ENCODE peak calls at places on chromosomes 12 and 14, in nine cellular contexts. One of them, this sample, is unnamed.

GRCh38 chr14:81473456-81474155 is 60.0 kb downstream of the SEL1L start:
- DNase-seq in left ventricle myocardium superior: no peak
- DNase-seq in small intestine: no peak
- DNase-seq in ELR: no peak
- DNase-seq in HEK293T: no peak
- DNase-seq in activated CD4-positive, alpha-beta T cell treated with anti-CD3 and anti-CD28 coated beads for 48 hours: no peak
- DNase-seq in epithelial cell of esophagus: peak; percentile 72
- DNase-seq in ACHN: no peak
- DNase-seq in NCI-H2029: no peak
- DNase-seq in this sample: no peak

GRCh38 chr12:52010152-52010622 is 3.4 kb downstream of the TAMALIN start:
- DNase-seq in left ventricle myocardium superior: peak; percentile 88
- DNase-seq in small intestine: no peak
- DNase-seq in ELR: peak; percentile 30
- DNase-seq in HEK293T: peak; percentile 42
- DNase-seq in activated CD4-positive, alpha-beta T cell treated with anti-CD3 and anti-CD28 coated beads for 48 hours: no peak
- DNase-seq in epithelial cell of esophagus: no peak
- DNase-seq in ACHN: no peak
- DNase-seq in NCI-H2029: no peak
- DNase-seq in this sample: no peak

GRCh38 chr12:38538319-38538718 is 221.7 kb downstream of the ALG10B start:
- DNase-seq in left ventricle myocardium superior: no peak
- DNase-seq in small intestine: no peak
- DNase-seq in ELR: no peak
- DNase-seq in HEK293T: no peak
- DNase-seq in activated CD4-positive, alpha-beta T cell treated with anti-CD3 and anti-CD28 coated beads for 48 hours: no peak
- DNase-seq in epithelial cell of esophagus: no peak
- DNase-seq in ACHN: no peak
- DNase-seq in NCI-H2029: no peak
- DNase-seq in this sample: no peak

GRCh38 chr14:50773632-50774541 is 57.1 kb downstream of the NIN start:
- DNase-seq in left ventricle myocardium superior: no peak
- DNase-seq in small intestine: peak; percentile 16
- DNase-seq in ELR: peak; percentile 78
- DNase-seq in HEK293T: peak; percentile 71
- DNase-seq in activated CD4-positive, alpha-beta T cell treated with anti-CD3 and anti-CD28 coated beads for 48 hours: peak; percentile 60
- DNase-seq in epithelial cell of esophagus: peak; percentile 63
- DNase-seq in ACHN: peak; percentile 49
- DNase-seq in NCI-H2029: peak; percentile 32
- DNase-seq in this sample: peak; percentile 45

GRCh38 chr12:13463189-13463588 is 266.7 kb downstream of the EMP1 start:
- DNase-seq in left ventricle myocardium superior: no peak
- DNase-seq in small intestine: no peak
- DNase-seq in ELR: no peak
- DNase-seq in HEK293T: no peak
- DNase-seq in activated CD4-positive, alpha-beta T cell treated with anti-CD3 and anti-CD28 coated beads for 48 hours: no peak
- DNase-seq in epithelial cell of esophagus: no peak
- DNase-seq in ACHN: no peak
- DNase-seq in NCI-H2029: no peak
- DNase-seq in this sample: no peak

GRCh38 chr14:64184103-64184729 is 110.0 kb downstream of the ESR2 start:
- DNase-seq in left ventricle myocardium superior: no peak
- DNase-seq in small intestine: no peak
- DNase-seq in ELR: no peak
- DNase-seq in HEK293T: no peak
- DNase-seq in activated CD4-positive, alpha-beta T cell treated with anti-CD3 and anti-CD28 coated beads for 48 hours: no peak
- DNase-seq in epithelial cell of esophagus: no peak
- DNase-seq in ACHN: no peak
- DNase-seq in NCI-H2029: no peak
- DNase-seq in this sample: no peak

GRCh38 chr12:49673446-49674317 is 33.5 kb downstream of the FMNL3 start:
- DNase-seq in left ventricle myocardium superior: peak; percentile 94
- DNase-seq in small intestine: peak; percentile 73
- DNase-seq in ELR: peak; percentile 84
- DNase-seq in HEK293T: no peak
- DNase-seq in activated CD4-positive, alpha-beta T cell treated with anti-CD3 and anti-CD28 coated beads for 48 hours: no peak
- DNase-seq in epithelial cell of esophagus: peak; percentile 53
- DNase-seq in ACHN: no peak
- DNase-seq in NCI-H2029: peak; percentile 85
- DNase-seq in this sample: peak; percentile 91

GRCh38 chr12:57522019-57522886 is at the start of gene MBD6:
- DNase-seq in left ventricle myocardium superior: peak; percentile 96
- DNase-seq in small intestine: peak; percentile 89
- DNase-seq in ELR: peak; percentile 92
- DNase-seq in HEK293T: peak; percentile 92
- DNase-seq in activated CD4-positive, alpha-beta T cell treated with anti-CD3 and anti-CD28 coated beads for 48 hours: peak; percentile 93
- DNase-seq in epithelial cell of esophagus: peak; percentile 91
- DNase-seq in ACHN: peak; percentile 96
- DNase-seq in NCI-H2029: peak; percentile 84
- DNase-seq in this sample: peak; percentile 90

GRCh38 chr14:101018561-101019290 is 115.2 kb upstream of the RTL1 start:
- DNase-seq in left ventricle myocardium superior: no peak
- DNase-seq in small intestine: no peak
- DNase-seq in ELR: no peak
- DNase-seq in HEK293T: no peak
- DNase-seq in activated CD4-positive, alpha-beta T cell treated with anti-CD3 and anti-CD28 coated beads for 48 hours: no peak
- DNase-seq in epithelial cell of esophagus: no peak
- DNase-seq in ACHN: no peak
- DNase-seq in NCI-H2029: no peak
- DNase-seq in this sample: no peak

GRCh38 chr14:103801459-103801858 is 45.9 kb downstream of the PPP1R13B start:
- DNase-seq in left ventricle myocardium superior: no peak
- DNase-seq in small intestine: peak; percentile 50
- DNase-seq in ELR: peak; percentile 97
- DNase-seq in HEK293T: peak; percentile 57
- DNase-seq in activated CD4-positive, alpha-beta T cell treated with anti-CD3 and anti-CD28 coated beads for 48 hours: no peak
- DNase-seq in epithelial cell of esophagus: peak; percentile 97
- DNase-seq in ACHN: peak; percentile 77
- DNase-seq in NCI-H2029: no peak
- DNase-seq in this sample: peak; percentile 79

GRCh38 chr12:125148316-125148715 is 83.1 kb downstream of the AACS start:
- DNase-seq in left ventricle myocardium superior: no peak
- DNase-seq in small intestine: no peak
- DNase-seq in ELR: no peak
- DNase-seq in HEK293T: no peak
- DNase-seq in activated CD4-positive, alpha-beta T cell treated with anti-CD3 and anti-CD28 coated beads for 48 hours: no peak
- DNase-seq in epithelial cell of esophagus: peak; percentile 87
- DNase-seq in ACHN: no peak
- DNase-seq in NCI-H2029: no peak
- DNase-seq in this sample: no peak

GRCh38 chr12:112847708-112848337 is 56.3 kb downstream of the RPH3A start:
- DNase-seq in left ventricle myocardium superior: no peak
- DNase-seq in small intestine: no peak
- DNase-seq in ELR: no peak
- DNase-seq in HEK293T: no peak
- DNase-seq in activated CD4-positive, alpha-beta T cell treated with anti-CD3 and anti-CD28 coated beads for 48 hours: no peak
- DNase-seq in epithelial cell of esophagus: no peak
- DNase-seq in ACHN: no peak
- DNase-seq in NCI-H2029: no peak
- DNase-seq in this sample: no peak

GRCh38 chr12:78328524-78328923 is 497.8 kb downstream of the NAV3 start:
- DNase-seq in left ventricle myocardium superior: no peak
- DNase-seq in small intestine: no peak
- DNase-seq in ELR: no peak
- DNase-seq in HEK293T: no peak
- DNase-seq in activated CD4-positive, alpha-beta T cell treated with anti-CD3 and anti-CD28 coated beads for 48 hours: no peak
- DNase-seq in epithelial cell of esophagus: no peak
- DNase-seq in ACHN: no peak
- DNase-seq in NCI-H2029: no peak
- DNase-seq in this sample: no peak

GRCh38 chr12:13062669-13063068 is 18.5 kb downstream of the FAM234B start:
- DNase-seq in left ventricle myocardium superior: no peak
- DNase-seq in small intestine: no peak
- DNase-seq in ELR: no peak
- DNase-seq in HEK293T: no peak
- DNase-seq in activated CD4-positive, alpha-beta T cell treated with anti-CD3 and anti-CD28 coated beads for 48 hours: no peak
- DNase-seq in epithelial cell of esophagus: no peak
- DNase-seq in ACHN: no peak
- DNase-seq in NCI-H2029: no peak
- DNase-seq in this sample: no peak

GRCh38 chr12:3342051-3342450 is 149.0 kb upstream of the PRMT8 start:
- DNase-seq in left ventricle myocardium superior: peak; percentile 66
- DNase-seq in small intestine: no peak
- DNase-seq in ELR: peak; percentile 66
- DNase-seq in HEK293T: peak; percentile 47
- DNase-seq in activated CD4-positive, alpha-beta T cell treated with anti-CD3 and anti-CD28 coated beads for 48 hours: peak; percentile 12
- DNase-seq in epithelial cell of esophagus: peak; percentile 5
- DNase-seq in ACHN: peak; percentile 62
- DNase-seq in NCI-H2029: peak; percentile 83
- DNase-seq in this sample: peak; percentile 12

GRCh38 chr14:105292810-105293711 is 7.7 kb downstream of the BRF1 start:
- DNase-seq in left ventricle myocardium superior: no peak
- DNase-seq in small intestine: no peak
- DNase-seq in ELR: no peak
- DNase-seq in HEK293T: no peak
- DNase-seq in activated CD4-positive, alpha-beta T cell treated with anti-CD3 and anti-CD28 coated beads for 48 hours: peak; percentile 23
- DNase-seq in epithelial cell of esophagus: no peak
- DNase-seq in ACHN: no peak
- DNase-seq in NCI-H2029: no peak
- DNase-seq in this sample: no peak

GRCh38 chr12:128660532-128661215 is 163.1 kb downstream of the SLC15A4 start:
- DNase-seq in left ventricle myocardium superior: no peak
- DNase-seq in small intestine: peak; percentile 24
- DNase-seq in ELR: no peak
- DNase-seq in HEK293T: no peak
- DNase-seq in activated CD4-positive, alpha-beta T cell treated with anti-CD3 and anti-CD28 coated beads for 48 hours: no peak
- DNase-seq in epithelial cell of esophagus: no peak
- DNase-seq in ACHN: no peak
- DNase-seq in NCI-H2029: peak; percentile 32
- DNase-seq in this sample: no peak

GRCh38 chr12:13816394-13816793 is 165.0 kb downstream of the GRIN2B start:
- DNase-seq in left ventricle myocardium superior: no peak
- DNase-seq in small intestine: no peak
- DNase-seq in ELR: no peak
- DNase-seq in HEK293T: no peak
- DNase-seq in activated CD4-positive, alpha-beta T cell treated with anti-CD3 and anti-CD28 coated beads for 48 hours: no peak
- DNase-seq in epithelial cell of esophagus: peak; percentile 2
- DNase-seq in ACHN: no peak
- DNase-seq in NCI-H2029: no peak
- DNase-seq in this sample: no peak

GRCh38 chr12:91994208-91994797 is 151.3 kb downstream of the BTG1 start:
- DNase-seq in left ventricle myocardium superior: no peak
- DNase-seq in small intestine: no peak
- DNase-seq in ELR: no peak
- DNase-seq in HEK293T: no peak
- DNase-seq in activated CD4-positive, alpha-beta T cell treated with anti-CD3 and anti-CD28 coated beads for 48 hours: no peak
- DNase-seq in epithelial cell of esophagus: no peak
- DNase-seq in ACHN: no peak
- DNase-seq in NCI-H2029: no peak
- DNase-seq in this sample: no peak

GRCh38 chr12:132471858-132472255 is 18.1 kb upstream of the FBRSL1 start:
- DNase-seq in left ventricle myocardium superior: no peak
- DNase-seq in small intestine: no peak
- DNase-seq in ELR: no peak
- DNase-seq in HEK293T: no peak
- DNase-seq in activated CD4-positive, alpha-beta T cell treated with anti-CD3 and anti-CD28 coated beads for 48 hours: no peak
- DNase-seq in epithelial cell of esophagus: no peak
- DNase-seq in ACHN: no peak
- DNase-seq in NCI-H2029: no peak
- DNase-seq in this sample: no peak

GRCh38 chr12:45369065-45369464 is 153.2 kb downstream of the ANO6 start:
- DNase-seq in left ventricle myocardium superior: no peak
- DNase-seq in small intestine: peak; percentile 84
- DNase-seq in ELR: peak; percentile 80
- DNase-seq in HEK293T: no peak
- DNase-seq in activated CD4-positive, alpha-beta T cell treated with anti-CD3 and anti-CD28 coated beads for 48 hours: no peak
- DNase-seq in epithelial cell of esophagus: peak; percentile 16
- DNase-seq in ACHN: peak; percentile 59
- DNase-seq in NCI-H2029: no peak
- DNase-seq in this sample: peak; percentile 82

GRCh38 chr12:82314406-82314892 is 43.7 kb downstream of the CCDC59 start:
- DNase-seq in left ventricle myocardium superior: no peak
- DNase-seq in small intestine: peak; percentile 20
- DNase-seq in ELR: no peak
- DNase-seq in HEK293T: no peak
- DNase-seq in activated CD4-positive, alpha-beta T cell treated with anti-CD3 and anti-CD28 coated beads for 48 hours: no peak
- DNase-seq in epithelial cell of esophagus: peak; percentile 86
- DNase-seq in ACHN: no peak
- DNase-seq in NCI-H2029: peak; percentile 43
- DNase-seq in this sample: no peak

GRCh38 chr12:11885261-11886038 is 185.3 kb upstream of the BCL2L14 start:
- DNase-seq in left ventricle myocardium superior: no peak
- DNase-seq in small intestine: peak; percentile 83
- DNase-seq in ELR: peak; percentile 73
- DNase-seq in HEK293T: no peak
- DNase-seq in activated CD4-positive, alpha-beta T cell treated with anti-CD3 and anti-CD28 coated beads for 48 hours: no peak
- DNase-seq in epithelial cell of esophagus: peak; percentile 96
- DNase-seq in ACHN: peak; percentile 45
- DNase-seq in NCI-H2029: peak; percentile 93
- DNase-seq in this sample: peak; percentile 94

GRCh38 chr14:100440207-100440631 is 117.1 kb downstream of the SLC25A47 start:
- DNase-seq in left ventricle myocardium superior: peak; percentile 81
- DNase-seq in small intestine: peak; percentile 82
- DNase-seq in ELR: peak; percentile 54
- DNase-seq in HEK293T: peak; percentile 68
- DNase-seq in activated CD4-positive, alpha-beta T cell treated with anti-CD3 and anti-CD28 coated beads for 48 hours: peak; percentile 57
- DNase-seq in epithelial cell of esophagus: peak; percentile 92
- DNase-seq in ACHN: peak; percentile 74
- DNase-seq in NCI-H2029: peak; percentile 19
- DNase-seq in this sample: peak; percentile 84

GRCh38 chr14:100688051-100688450 is 38.6 kb upstream of the DLK1 start:
- DNase-seq in left ventricle myocardium superior: no peak
- DNase-seq in small intestine: no peak
- DNase-seq in ELR: no peak
- DNase-seq in HEK293T: no peak
- DNase-seq in activated CD4-positive, alpha-beta T cell treated with anti-CD3 and anti-CD28 coated beads for 48 hours: no peak
- DNase-seq in epithelial cell of esophagus: no peak
- DNase-seq in ACHN: no peak
- DNase-seq in NCI-H2029: no peak
- DNase-seq in this sample: no peak

GRCh38 chr12:103673891-103674375 is 86.9 kb downstream of the STAB2 start:
- DNase-seq in left ventricle myocardium superior: no peak
- DNase-seq in small intestine: peak; percentile 97
- DNase-seq in ELR: no peak
- DNase-seq in HEK293T: no peak
- DNase-seq in activated CD4-positive, alpha-beta T cell treated with anti-CD3 and anti-CD28 coated beads for 48 hours: no peak
- DNase-seq in epithelial cell of esophagus: no peak
- DNase-seq in ACHN: no peak
- DNase-seq in NCI-H2029: no peak
- DNase-seq in this sample: no peak

GRCh38 chr14:33062476-33062875 is 123.8 kb downstream of the NPAS3 start:
- DNase-seq in left ventricle myocardium superior: no peak
- DNase-seq in small intestine: no peak
- DNase-seq in ELR: no peak
- DNase-seq in HEK293T: no peak
- DNase-seq in activated CD4-positive, alpha-beta T cell treated with anti-CD3 and anti-CD28 coated beads for 48 hours: no peak
- DNase-seq in epithelial cell of esophagus: no peak
- DNase-seq in ACHN: no peak
- DNase-seq in NCI-H2029: peak; percentile 69
- DNase-seq in this sample: no peak

GRCh38 chr12:22414742-22415141 is 80.2 kb upstream of the ST8SIA1 start:
- DNase-seq in left ventricle myocardium superior: no peak
- DNase-seq in small intestine: no peak
- DNase-seq in ELR: no peak
- DNase-seq in HEK293T: no peak
- DNase-seq in activated CD4-positive, alpha-beta T cell treated with anti-CD3 and anti-CD28 coated beads for 48 hours: no peak
- DNase-seq in epithelial cell of esophagus: no peak
- DNase-seq in ACHN: no peak
- DNase-seq in NCI-H2029: no peak
- DNase-seq in this sample: no peak

GRCh38 chr12:132211326-132211725 is 67.1 kb downstream of the NOC4L start:
- DNase-seq in left ventricle myocardium superior: no peak
- DNase-seq in small intestine: no peak
- DNase-seq in ELR: no peak
- DNase-seq in HEK293T: no peak
- DNase-seq in activated CD4-positive, alpha-beta T cell treated with anti-CD3 and anti-CD28 coated beads for 48 hours: no peak
- DNase-seq in epithelial cell of esophagus: no peak
- DNase-seq in ACHN: no peak
- DNase-seq in NCI-H2029: no peak
- DNase-seq in this sample: no peak

GRCh38 chr12:24360057-24360456 is 410.6 kb upstream of the SOX5 start:
- DNase-seq in left ventricle myocardium superior: no peak
- DNase-seq in small intestine: no peak
- DNase-seq in ELR: peak; percentile 28
- DNase-seq in HEK293T: no peak
- DNase-seq in activated CD4-positive, alpha-beta T cell treated with anti-CD3 and anti-CD28 coated beads for 48 hours: no peak
- DNase-seq in epithelial cell of esophagus: no peak
- DNase-seq in ACHN: no peak
- DNase-seq in NCI-H2029: peak; percentile 19
- DNase-seq in this sample: no peak

GRCh38 chr12:92535961-92536360 is 166.8 kb upstream of the PLEKHG7 start:
- DNase-seq in left ventricle myocardium superior: no peak
- DNase-seq in small intestine: no peak
- DNase-seq in ELR: no peak
- DNase-seq in HEK293T: no peak
- DNase-seq in activated CD4-positive, alpha-beta T cell treated with anti-CD3 and anti-CD28 coated beads for 48 hours: no peak
- DNase-seq in epithelial cell of esophagus: no peak
- DNase-seq in ACHN: no peak
- DNase-seq in NCI-H2029: no peak
- DNase-seq in this sample: no peak

This sample was measured in M059J.